ENCODE peak calls at places on chromosomes 3 and 15, in seven cellular contexts. O is epithelial cell of proximal tubule; S is CD4-positive, alpha-beta memory T cell; V is astrocyte; W is heart left ventricle; N is upper lobe of right lung; M is Peyer's patch. U is an unnamed sample.

GRCh38 chr3:139319428-139320402 is 24.1 kb upstream of the MRPS22 start:
- DNase-seq in V (no peak), S (no peak), N (no peak), O (no peak), M (no peak), W (no peak), U (no peak)

GRCh38 chr3:177589921-177590336 is 392.6 kb upstream of the TBL1XR1 start:
- DNase-seq in W (no peak), V (peak; percentile 100), N (no peak), O (peak; percentile 95), S (no peak), M (no peak), U (peak; percentile 99)

GRCh38 chr3:56700136-56700535 is 17.1 kb upstream of the TASOR start:
- DNase-seq in V (no peak), S (no peak), M (no peak), O (no peak), N (no peak), W (no peak), U (no peak)

GRCh38 chr15:66894986-66895780 is 170.2 kb upstream of the SMAD3 start:
- DNase-seq in N (no peak), S (no peak), M (peak; percentile 34), O (no peak), W (no peak), V (no peak), U (no peak)

GRCh38 chr15:101276501-101277037 is 716 bp downstream of the SELENOS start:
- DNase-seq in O (no peak), M (no peak), V (peak; percentile 34), N (no peak), W (no peak), S (no peak), U (no peak)

GRCh38 chr3:149771652-149772271 is 19.5 kb upstream of the COMMD2 start:
- DNase-seq in W (peak; percentile 33), N (no peak), V (no peak), O (no peak), S (no peak), M (peak; percentile 76), U (no peak)

GRCh38 chr3:125608419-125608818 is 13.1 kb upstream of the OSBPL11 start:
- DNase-seq in O (peak; percentile 87), V (no peak), S (no peak), N (no peak), W (no peak), M (peak; percentile 52), U (no peak)

GRCh38 chr15:78051622-78052405 is 25.7 kb downstream of the TBC1D2B start:
- DNase-seq in O (no peak), V (peak; percentile 55), S (peak; percentile 49), M (peak; percentile 69), N (no peak), W (peak; percentile 62), U (no peak)

GRCh38 chr15:68373028-68373427 is 58.9 kb downstream of the ITGA11 start:
- DNase-seq in N (no peak), S (no peak), O (no peak), V (no peak), W (no peak), M (no peak), U (no peak)

GRCh38 chr3:38549957-38550840 is 54.1 kb downstream of the EXOG start:
- DNase-seq in S (no peak), M (no peak), O (no peak), W (peak; percentile 4), V (no peak), N (no peak), U (no peak)

GRCh38 chr15:48759921-48760320 is 50.9 kb downstream of the CEP152 start:
- DNase-seq in W (no peak), M (no peak), S (no peak), V (no peak), O (no peak), N (no peak), U (no peak)

GRCh38 chr15:68365140-68365745 is 66.7 kb downstream of the ITGA11 start:
- DNase-seq in V (peak; percentile 20), O (no peak), W (no peak), N (no peak), M (no peak), S (no peak), U (no peak)

GRCh38 chr3:49625971-49626640 is 48.0 kb upstream of the APEH start:
- DNase-seq in O (no peak), N (no peak), M (no peak), V (peak; percentile 80), S (no peak), W (no peak), U (no peak)

GRCh38 chr3:46985588-46985987 is 6.1 kb downstream of the NBEAL2 start:
- DNase-seq in N (no peak), V (no peak), W (no peak), M (no peak), S (no peak), O (no peak), U (no peak)

GRCh38 chr3:191353022-191353777 is 22.9 kb upstream of the UTS2B start:
- DNase-seq in M (no peak), S (no peak), O (no peak), W (no peak), V (no peak), N (no peak), U (no peak)

GRCh38 chr3:191357909-191358308 is 27.6 kb upstream of the UTS2B start:
- DNase-seq in M (no peak), V (no peak), N (no peak), O (no peak), S (no peak), W (no peak), U (no peak)

GRCh38 chr3:191358929-191359328 is 28.6 kb upstream of the UTS2B start:
- DNase-seq in N (no peak), W (no peak), V (no peak), O (no peak), M (no peak), S (no peak), U (no peak)

GRCh38 chr3:191355406-191355805 is 25.1 kb upstream of the UTS2B start:
- DNase-seq in M (no peak), V (no peak), S (no peak), N (no peak), O (no peak), W (no peak), U (no peak)

DNA sequence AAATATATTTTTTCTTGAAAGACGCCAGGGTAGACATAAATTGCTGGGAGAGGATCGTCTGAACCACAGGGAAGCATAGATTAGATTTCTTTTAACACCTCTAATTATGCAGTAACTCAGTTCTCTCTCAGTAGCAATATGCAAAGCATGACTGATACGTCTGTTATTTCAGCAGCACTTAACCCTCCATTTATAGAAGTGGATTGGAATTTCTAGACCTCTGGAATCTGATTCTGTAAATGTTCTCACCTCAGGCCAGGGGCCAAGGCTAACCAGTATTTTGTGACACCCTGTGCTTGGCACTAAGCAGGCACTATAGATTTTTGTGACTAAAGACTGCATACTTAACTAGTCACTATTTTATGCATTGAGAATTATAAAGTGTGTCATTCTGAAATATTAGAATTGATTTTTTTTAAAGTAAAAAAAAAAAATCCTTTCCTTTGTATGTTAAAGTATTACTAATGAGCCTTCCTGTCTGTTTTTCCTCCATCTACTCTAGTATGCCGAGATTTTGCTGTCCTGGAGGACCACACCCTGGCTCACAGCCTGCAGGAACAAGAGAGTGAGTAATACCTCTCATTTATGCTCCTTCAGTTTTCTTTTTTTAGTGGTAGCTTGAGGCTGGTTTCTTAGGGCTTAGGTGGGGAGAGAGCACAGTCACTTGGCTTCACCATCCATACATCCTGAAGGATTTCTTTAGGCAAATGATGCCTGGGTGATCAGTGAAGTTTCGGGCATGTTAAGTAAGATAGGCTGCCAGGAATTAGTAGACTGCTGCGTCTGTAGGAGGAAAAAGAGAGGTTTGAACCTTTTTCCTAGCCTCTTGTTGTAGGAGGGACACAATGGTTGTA is 26.5 kb upstream of the UTS2B start:
- DNase-seq in M (no peak), V (peak; percentile 87), O (peak; percentile 70), S (no peak), W (peak; percentile 13), N (no peak), U (peak; percentile 70)
- H3K4me3 ChIP-seq in M (no peak overlapping the region), V (peak overlapping the region; percentile 15), O (no peak overlapping the region), S (no peak overlapping the region), W (no peak overlapping the region), N (no peak overlapping the region), U (no peak overlapping the region)

DNA sequence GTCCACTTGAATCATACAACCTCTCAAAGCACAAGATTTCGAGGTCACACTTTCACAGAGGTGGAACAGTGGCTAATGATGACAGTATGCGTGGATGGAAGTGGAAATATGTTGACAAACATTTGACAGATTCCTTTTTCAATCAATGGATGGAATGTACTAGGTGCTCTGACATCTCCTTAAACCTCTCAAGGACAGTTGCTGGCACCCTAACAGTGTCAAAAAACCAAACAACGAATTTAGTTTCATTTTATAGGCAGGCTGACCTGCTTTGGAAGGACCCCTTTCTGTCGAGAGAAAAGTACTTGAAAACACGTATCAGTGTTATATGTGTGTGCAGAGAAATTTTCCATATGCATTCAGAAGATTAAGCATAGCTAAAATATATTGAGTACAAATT is 779.8 kb upstream of the LMCD1 start:
- DNase-seq in O (no peak), M (no peak), V (no peak), N (no peak), S (no peak), W (no peak), U (no peak)
- H3K4me3 ChIP-seq in O (no peak overlapping the region), M (no peak overlapping the region), V (no peak overlapping the region), N (no peak overlapping the region), S (no peak overlapping the region), W (no peak overlapping the region), U (no peak overlapping the region)

GRCh38 chr15:95669146-95669922 is 661.2 kb upstream of the NR2F2 start:
- DNase-seq in S (no peak), M (no peak), V (no peak), O (no peak), W (peak; percentile 8), N (no peak), U (no peak)
- H3K4me3 ChIP-seq in S (no peak overlapping the region), M (no peak overlapping the region), V (no peak overlapping the region), O (no peak overlapping the region), W (no peak overlapping the region), N (peak overlapping the region; percentile 11), U (no peak overlapping the region)

GRCh38 chr15:40591310-40591845 is 2.7 kb upstream of the KNL1 start:
- DNase-seq in N (no peak), V (no peak), S (no peak), M (no peak), W (no peak), O (no peak), U (no peak)
- H3K4me3 ChIP-seq in N (no peak overlapping the region), V (no peak overlapping the region), S (no peak overlapping the region), M (no peak overlapping the region), W (no peak overlapping the region), O (no peak overlapping the region), U (no peak overlapping the region)

U was measured in kidney epithelial cell.